ENCODE peak calls at places on chromosomes 7 and 10, in eight cellular contexts. One of them, this sample, is unnamed.
A peak's percentile ranks its signal among the peaks of the same experiment; 100 is the strongest.

GRCh38 chr10:52334595-52334994 is 20.5 kb downstream of the DKK1 start:
- DNase-seq in cardiac muscle cell: peak; percentile 21
- DNase-seq in lower lobe of right lung: no peak
- DNase-seq in epithelial cell of esophagus: peak; percentile 56
- DNase-seq in CD8-positive, alpha-beta memory T cell: no peak
- DNase-seq in lower leg skin: no peak
- DNase-seq in aorta: no peak
- DNase-seq in hepatocyte: no peak
- DNase-seq in this sample: no peak

GRCh38 chr10:59098387-59098786 is 78.1 kb upstream of the PHYHIPL start:
- DNase-seq in lower lobe of right lung: no peak
- DNase-seq in aorta: peak; percentile 45
- DNase-seq in hepatocyte: peak; percentile 34
- DNase-seq in CD8-positive, alpha-beta memory T cell: no peak
- DNase-seq in epithelial cell of esophagus: peak; percentile 47
- DNase-seq in lower leg skin: no peak
- DNase-seq in cardiac muscle cell: peak; percentile 74
- DNase-seq in this sample: no peak

GRCh38 chr7:101862280-101863220 is 45.1 kb downstream of the CUX1 start:
- DNase-seq in aorta: no peak
- DNase-seq in hepatocyte: no peak
- DNase-seq in cardiac muscle cell: no peak
- DNase-seq in lower lobe of right lung: no peak
- DNase-seq in lower leg skin: no peak
- DNase-seq in epithelial cell of esophagus: no peak
- DNase-seq in CD8-positive, alpha-beta memory T cell: no peak
- DNase-seq in this sample: peak; percentile 43

GRCh38 chr7:102875700-102876192 is 37.1 kb upstream of the LRRC17 start:
- DNase-seq in lower lobe of right lung: no peak
- DNase-seq in epithelial cell of esophagus: peak; percentile 99
- DNase-seq in aorta: no peak
- DNase-seq in hepatocyte: peak; percentile 81
- DNase-seq in CD8-positive, alpha-beta memory T cell: no peak
- DNase-seq in cardiac muscle cell: peak; percentile 94
- DNase-seq in lower leg skin: no peak
- DNase-seq in this sample: no peak

GRCh38 chr10:87733081-87733480 is 73.4 kb downstream of the PAPSS2 start:
- DNase-seq in hepatocyte: no peak
- DNase-seq in lower leg skin: no peak
- DNase-seq in cardiac muscle cell: no peak
- DNase-seq in lower lobe of right lung: no peak
- DNase-seq in CD8-positive, alpha-beta memory T cell: no peak
- DNase-seq in aorta: no peak
- DNase-seq in epithelial cell of esophagus: no peak
- DNase-seq in this sample: no peak

GRCh38 chr10:16809074-16809718 is 8.0 kb downstream of the RSU1 start:
- DNase-seq in epithelial cell of esophagus: peak; percentile 49
- DNase-seq in lower lobe of right lung: no peak
- DNase-seq in lower leg skin: no peak
- DNase-seq in hepatocyte: peak; percentile 49
- DNase-seq in cardiac muscle cell: peak; percentile 68
- DNase-seq in aorta: no peak
- DNase-seq in CD8-positive, alpha-beta memory T cell: peak; percentile 26
- DNase-seq in this sample: peak; percentile 32

GRCh38 chr10:31940839-31941653 is 12.4 kb upstream of the ARHGAP12 start:
- DNase-seq in CD8-positive, alpha-beta memory T cell: no peak
- DNase-seq in lower leg skin: no peak
- DNase-seq in aorta: peak; percentile 67
- DNase-seq in lower lobe of right lung: no peak
- DNase-seq in hepatocyte: peak; percentile 83
- DNase-seq in epithelial cell of esophagus: peak; percentile 98
- DNase-seq in cardiac muscle cell: peak; percentile 84
- DNase-seq in this sample: no peak

GRCh38 chr10:78976825-78977760 is 91.7 kb upstream of the ZMIZ1 start:
- DNase-seq in cardiac muscle cell: no peak
- DNase-seq in epithelial cell of esophagus: no peak
- DNase-seq in aorta: no peak
- DNase-seq in lower lobe of right lung: no peak
- DNase-seq in lower leg skin: no peak
- DNase-seq in CD8-positive, alpha-beta memory T cell: no peak
- DNase-seq in hepatocyte: no peak
- DNase-seq in this sample: no peak

GRCh38 chr10:109996225-109996624 is 11.6 kb upstream of the ADD3 start:
- DNase-seq in CD8-positive, alpha-beta memory T cell: no peak
- DNase-seq in aorta: no peak
- DNase-seq in cardiac muscle cell: no peak
- DNase-seq in epithelial cell of esophagus: peak; percentile 27
- DNase-seq in lower leg skin: no peak
- DNase-seq in lower lobe of right lung: no peak
- DNase-seq in hepatocyte: peak; percentile 43
- DNase-seq in this sample: no peak

GRCh38 chr10:19819419-19820033 is 3.3 kb downstream of the PLXDC2 start:
- DNase-seq in hepatocyte: peak; percentile 56
- DNase-seq in epithelial cell of esophagus: peak; percentile 79
- DNase-seq in lower lobe of right lung: no peak
- DNase-seq in aorta: no peak
- DNase-seq in CD8-positive, alpha-beta memory T cell: no peak
- DNase-seq in lower leg skin: no peak
- DNase-seq in cardiac muscle cell: peak; percentile 72
- DNase-seq in this sample: no peak

GRCh38 chr7:77265666-77266065 is 66.0 kb upstream of the FGL2 start:
- DNase-seq in cardiac muscle cell: no peak
- DNase-seq in CD8-positive, alpha-beta memory T cell: no peak
- DNase-seq in lower lobe of right lung: no peak
- DNase-seq in epithelial cell of esophagus: peak; percentile 23
- DNase-seq in aorta: no peak
- DNase-seq in hepatocyte: no peak
- DNase-seq in lower leg skin: no peak
- DNase-seq in this sample: no peak

GRCh38 chr7:101308245-101309085 is 13.1 kb downstream of the IFT22 start:
- DNase-seq in aorta: no peak
- DNase-seq in hepatocyte: peak; percentile 89
- DNase-seq in lower leg skin: no peak
- DNase-seq in epithelial cell of esophagus: peak; percentile 80
- DNase-seq in CD8-positive, alpha-beta memory T cell: no peak
- DNase-seq in cardiac muscle cell: peak; percentile 60
- DNase-seq in lower lobe of right lung: peak; percentile 86
- DNase-seq in this sample: no peak

GRCh38 chr10:71297343-71297742 is 21.7 kb upstream of the SLC29A3 start:
- DNase-seq in lower leg skin: no peak
- DNase-seq in CD8-positive, alpha-beta memory T cell: no peak
- DNase-seq in aorta: no peak
- DNase-seq in cardiac muscle cell: no peak
- DNase-seq in hepatocyte: no peak
- DNase-seq in epithelial cell of esophagus: no peak
- DNase-seq in lower lobe of right lung: peak; percentile 24
- DNase-seq in this sample: no peak

GRCh38 chr10:86659161-86659691 is 4.9 kb downstream of the OPN4 start:
- DNase-seq in aorta: peak; percentile 40
- DNase-seq in epithelial cell of esophagus: no peak
- DNase-seq in CD8-positive, alpha-beta memory T cell: no peak
- DNase-seq in lower lobe of right lung: peak; percentile 37
- DNase-seq in hepatocyte: no peak
- DNase-seq in lower leg skin: no peak
- DNase-seq in cardiac muscle cell: no peak
- DNase-seq in this sample: no peak

GRCh38 chr7:70037171-70037933 is 439.1 kb downstream of the AUTS2 start:
- DNase-seq in hepatocyte: no peak
- DNase-seq in aorta: no peak
- DNase-seq in lower leg skin: no peak
- DNase-seq in CD8-positive, alpha-beta memory T cell: no peak
- DNase-seq in lower lobe of right lung: no peak
- DNase-seq in cardiac muscle cell: no peak
- DNase-seq in epithelial cell of esophagus: no peak
- DNase-seq in this sample: no peak

GRCh38 chr7:108805808-108806397 is 236.2 kb downstream of the DNAJB9 start:
- DNase-seq in lower lobe of right lung: no peak
- DNase-seq in cardiac muscle cell: peak; percentile 64
- DNase-seq in aorta: no peak
- DNase-seq in CD8-positive, alpha-beta memory T cell: no peak
- DNase-seq in lower leg skin: no peak
- DNase-seq in hepatocyte: peak; percentile 13
- DNase-seq in epithelial cell of esophagus: peak; percentile 20
- DNase-seq in this sample: no peak

GRCh38 chr7:126185959-126186580 is 1066.7 kb downstream of the GRM8 start:
- DNase-seq in aorta: no peak
- DNase-seq in CD8-positive, alpha-beta memory T cell: no peak
- DNase-seq in lower leg skin: no peak
- DNase-seq in lower lobe of right lung: no peak
- DNase-seq in cardiac muscle cell: no peak
- DNase-seq in epithelial cell of esophagus: peak; percentile 54
- DNase-seq in hepatocyte: no peak
- DNase-seq in this sample: no peak

GRCh38 chr10:43230909-43231522 is 35.8 kb downstream of the RASGEF1A start:
- DNase-seq in cardiac muscle cell: no peak
- DNase-seq in CD8-positive, alpha-beta memory T cell: no peak
- DNase-seq in aorta: peak; percentile 27
- DNase-seq in hepatocyte: no peak
- DNase-seq in lower leg skin: peak; percentile 57
- DNase-seq in epithelial cell of esophagus: no peak
- DNase-seq in lower lobe of right lung: peak; percentile 30
- DNase-seq in this sample: peak; percentile 3

GRCh38 chr7:28573059-28573553 is 160.8 kb downstream of the CREB5 start:
- DNase-seq in cardiac muscle cell: peak; percentile 61
- DNase-seq in aorta: no peak
- DNase-seq in lower lobe of right lung: no peak
- DNase-seq in lower leg skin: no peak
- DNase-seq in hepatocyte: no peak
- DNase-seq in epithelial cell of esophagus: peak; percentile 17
- DNase-seq in CD8-positive, alpha-beta memory T cell: no peak
- DNase-seq in this sample: peak; percentile 19

GRCh38 chr7:732094-732541 is 5.0 kb upstream of the PRKAR1B start:
- DNase-seq in CD8-positive, alpha-beta memory T cell: no peak
- DNase-seq in lower leg skin: no peak
- DNase-seq in lower lobe of right lung: peak; percentile 62
- DNase-seq in hepatocyte: peak; percentile 75
- DNase-seq in cardiac muscle cell: no peak
- DNase-seq in epithelial cell of esophagus: peak; percentile 55
- DNase-seq in aorta: no peak
- DNase-seq in this sample: peak; percentile 51

DNA sequence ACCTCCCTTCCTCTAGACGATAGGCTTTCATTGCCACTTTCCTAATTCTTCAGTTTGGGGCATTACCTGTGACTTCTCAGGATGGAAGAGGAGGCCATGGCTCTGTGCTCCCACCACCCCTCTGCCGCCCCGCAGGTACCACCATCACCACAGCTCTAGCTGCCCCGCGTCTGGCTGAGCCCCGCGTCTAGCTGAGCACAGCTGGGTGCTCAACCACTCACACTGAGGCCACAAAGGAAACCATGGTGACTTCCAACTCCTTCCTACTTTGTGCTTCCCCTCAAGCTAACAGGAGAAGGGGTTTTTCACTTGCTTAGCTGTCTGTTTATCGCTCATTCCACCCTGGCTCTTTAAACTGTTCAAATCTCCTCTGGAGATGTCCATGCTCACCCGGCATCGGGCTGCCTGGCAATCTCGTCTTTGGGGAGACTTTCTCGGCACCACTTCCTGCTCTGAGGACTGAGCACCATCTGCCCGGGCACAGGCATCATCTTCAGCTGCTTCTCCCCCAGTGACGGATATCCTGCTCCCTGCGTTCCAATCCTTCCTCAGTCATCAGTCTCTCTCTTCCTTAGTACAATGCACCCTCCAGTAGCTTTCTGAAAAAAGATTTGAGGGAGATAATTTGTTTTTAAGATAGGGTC is 59.4 kb downstream of the MAD1L1 start:
- DNase-seq in lower leg skin: no peak
- DNase-seq in cardiac muscle cell: no peak
- DNase-seq in lower lobe of right lung: no peak
- DNase-seq in epithelial cell of esophagus: no peak
- DNase-seq in aorta: no peak
- DNase-seq in hepatocyte: no peak
- DNase-seq in CD8-positive, alpha-beta memory T cell: no peak
- DNase-seq in this sample: no peak
- H3K4me3 ChIP-seq in lower leg skin: no peak overlapping the region
- H3K4me3 ChIP-seq in cardiac muscle cell: no peak overlapping the region
- H3K4me3 ChIP-seq in lower lobe of right lung: peak overlapping the region; percentile 27
- H3K4me3 ChIP-seq in epithelial cell of esophagus: no peak overlapping the region
- H3K4me3 ChIP-seq in aorta: no peak overlapping the region
- H3K4me3 ChIP-seq in hepatocyte: no peak overlapping the region
- H3K4me3 ChIP-seq in CD8-positive, alpha-beta memory T cell: no peak overlapping the region
- H3K4me3 ChIP-seq in this sample: no peak overlapping the region

DNA sequence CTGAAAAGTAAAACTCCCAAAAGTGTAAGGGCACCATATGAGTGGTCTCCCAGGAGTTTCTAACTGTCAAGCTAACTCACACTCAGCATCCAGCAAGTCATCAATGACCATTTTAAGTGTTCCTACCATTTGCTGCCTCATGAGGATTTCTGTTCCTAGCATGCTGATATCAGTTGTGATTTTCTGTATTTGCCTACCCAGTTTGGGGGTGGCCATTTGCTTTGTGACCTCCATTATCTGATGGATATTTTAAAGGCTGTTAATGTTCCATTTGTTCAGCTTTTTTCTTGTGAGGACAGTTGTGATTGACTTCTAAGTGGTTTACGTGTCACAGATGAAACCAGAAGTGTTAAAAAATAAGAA is 2.9 kb downstream of the FAM24B start:
- DNase-seq in epithelial cell of esophagus: no peak
- DNase-seq in cardiac muscle cell: no peak
- DNase-seq in lower leg skin: no peak
- DNase-seq in hepatocyte: no peak
- DNase-seq in CD8-positive, alpha-beta memory T cell: no peak
- DNase-seq in lower lobe of right lung: no peak
- DNase-seq in aorta: no peak
- DNase-seq in this sample: no peak
- H3K4me3 ChIP-seq in epithelial cell of esophagus: no peak overlapping the region
- H3K4me3 ChIP-seq in cardiac muscle cell: no peak overlapping the region
- H3K4me3 ChIP-seq in lower leg skin: no peak overlapping the region
- H3K4me3 ChIP-seq in hepatocyte: no peak overlapping the region
- H3K4me3 ChIP-seq in CD8-positive, alpha-beta memory T cell: no peak overlapping the region
- H3K4me3 ChIP-seq in lower lobe of right lung: no peak overlapping the region
- H3K4me3 ChIP-seq in aorta: no peak overlapping the region
- H3K4me3 ChIP-seq in this sample: no peak overlapping the region

GRCh38 chr10:88735661-88736060 is 24.2 kb upstream of the LIPN start:
- DNase-seq in aorta: no peak
- DNase-seq in lower lobe of right lung: no peak
- DNase-seq in epithelial cell of esophagus: peak; percentile 62
- DNase-seq in CD8-positive, alpha-beta memory T cell: no peak
- DNase-seq in lower leg skin: no peak
- DNase-seq in hepatocyte: no peak
- DNase-seq in cardiac muscle cell: peak; percentile 7
- DNase-seq in this sample: no peak
- H3K4me3 ChIP-seq in aorta: no peak overlapping the region
- H3K4me3 ChIP-seq in lower lobe of right lung: no peak overlapping the region
- H3K4me3 ChIP-seq in epithelial cell of esophagus: no peak overlapping the region
- H3K4me3 ChIP-seq in CD8-positive, alpha-beta memory T cell: no peak overlapping the region
- H3K4me3 ChIP-seq in lower leg skin: no peak overlapping the region
- H3K4me3 ChIP-seq in hepatocyte: no peak overlapping the region
- H3K4me3 ChIP-seq in cardiac muscle cell: no peak overlapping the region
- H3K4me3 ChIP-seq in this sample: no peak overlapping the region

GRCh38 chr10:112441520-112441919 is 5.2 kb downstream of the ZDHHC6 start:
- DNase-seq in CD8-positive, alpha-beta memory T cell: no peak
- DNase-seq in cardiac muscle cell: no peak
- DNase-seq in aorta: no peak
- DNase-seq in lower lobe of right lung: no peak
- DNase-seq in lower leg skin: no peak
- DNase-seq in hepatocyte: no peak
- DNase-seq in epithelial cell of esophagus: no peak
- DNase-seq in this sample: no peak
- H3K4me3 ChIP-seq in CD8-positive, alpha-beta memory T cell: no peak overlapping the region
- H3K4me3 ChIP-seq in cardiac muscle cell: no peak overlapping the region
- H3K4me3 ChIP-seq in aorta: no peak overlapping the region
- H3K4me3 ChIP-seq in lower lobe of right lung: no peak overlapping the region
- H3K4me3 ChIP-seq in lower leg skin: no peak overlapping the region
- H3K4me3 ChIP-seq in hepatocyte: no peak overlapping the region
- H3K4me3 ChIP-seq in epithelial cell of esophagus: no peak overlapping the region
- H3K4me3 ChIP-seq in this sample: no peak overlapping the region

GRCh38 chr7:22841954-22842353 is 19.3 kb upstream of the TOMM7 start:
- DNase-seq in CD8-positive, alpha-beta memory T cell: no peak
- DNase-seq in aorta: peak; percentile 65
- DNase-seq in lower lobe of right lung: no peak
- DNase-seq in lower leg skin: no peak
- DNase-seq in hepatocyte: no peak
- DNase-seq in epithelial cell of esophagus: no peak
- DNase-seq in cardiac muscle cell: no peak
- DNase-seq in this sample: no peak
- H3K4me3 ChIP-seq in CD8-positive, alpha-beta memory T cell: no peak overlapping the region
- H3K4me3 ChIP-seq in aorta: no peak overlapping the region
- H3K4me3 ChIP-seq in lower lobe of right lung: no peak overlapping the region
- H3K4me3 ChIP-seq in lower leg skin: no peak overlapping the region
- H3K4me3 ChIP-seq in hepatocyte: no peak overlapping the region
- H3K4me3 ChIP-seq in epithelial cell of esophagus: no peak overlapping the region
- H3K4me3 ChIP-seq in cardiac muscle cell: no peak overlapping the region
- H3K4me3 ChIP-seq in this sample: no peak overlapping the region

This sample was measured in left ventricle myocardium inferior.